ENCODE peak calls at places on chromosomes 7 and 10, in five cellular contexts. O is A549, E is lower leg skin, V is GM12878, A is transverse colon. P is an unnamed sample.

GRCh38 chr10:3180361-3180760 is 7.8 kb upstream of the PITRM1 start:
- DNase-seq in V (no peak), A (no peak), O (no peak), E (peak), P (no peak)

GRCh38 chr10:6505300-6505699 is 74.8 kb downstream of the PRKCQ start:
- DNase-seq in A (no peak), V (no peak), E (no peak), O (no peak), P (no peak)

GRCh38 chr7:67423058-67423457 is 426.4 kb downstream of the TYW1 start:
- DNase-seq in V (no peak), O (no peak), E (no peak), A (no peak), P (no peak)

GRCh38 chr10:61791216-61791615 is 110.3 kb upstream of the ARID5B start:
- DNase-seq in O (no peak), A (no peak), E (no peak), V (no peak), P (no peak)

GRCh38 chr7:67913604-67914003 is 917.0 kb downstream of the TYW1 start:
- DNase-seq in E (peak), O (no peak), A (no peak), V (no peak), P (no peak)

GRCh38 chr10:53904506-53905241 is 896.4 kb downstream of the PCDH15 start:
- DNase-seq in E (no peak), V (no peak), O (no peak), A (no peak), P (no peak)

GRCh38 chr10:46557319-46558140 is 1.1 kb upstream of the GPRIN2 start:
- DNase-seq in E (peak), A (peak), O (peak), V (no peak), P (peak)

GRCh38 chr7:151003572-151003971 is 12.8 kb downstream of the NOS3 start:
- DNase-seq in O (no peak), V (no peak), A (peak), E (no peak), P (no peak)

GRCh38 chr10:52615349-52615748 is 157.2 kb downstream of the MBL2 start:
- DNase-seq in E (no peak), A (no peak), O (no peak), V (no peak), P (no peak)

GRCh38 chr10:61410353-61410752 is 42.8 kb downstream of the TMEM26 start:
- DNase-seq in V (no peak), A (no peak), E (peak), O (no peak), P (no peak)

GRCh38 chr7:75687246-75688088 is 51.3 kb downstream of the HIP1 start:
- DNase-seq in A (no peak), O (no peak), E (peak), V (no peak), P (no peak)

GRCh38 chr7:45132708-45133320 is 21.3 kb upstream of the TBRG4 start:
- DNase-seq in E (no peak), O (no peak), V (no peak), A (no peak), P (no peak)

GRCh38 chr10:50498465-50498864 is 125.3 kb downstream of the SGMS1 start:
- DNase-seq in V (no peak), E (no peak), O (no peak), A (no peak), P (no peak)

GRCh38 chr7:149007615-149008014 is 20.7 kb downstream of the PDIA4 start:
- DNase-seq in V (no peak), O (no peak), A (no peak), E (no peak), P (no peak)

GRCh38 chr7:138919256-138919655 is 61.9 kb downstream of the KIAA1549 start:
- DNase-seq in A (no peak), E (no peak), V (no peak), O (no peak), P (no peak)

GRCh38 chr7:80439894-80440811 is 71.7 kb downstream of the GNAT3 start:
- DNase-seq in O (no peak), E (no peak), V (no peak), A (no peak), P (no peak)

GRCh38 chr10:80468002-80468401 is 13.9 kb downstream of the TSPAN14 start:
- DNase-seq in V (no peak), O (no peak), E (peak), A (peak), P (peak)
- TF ChIP-seq POLR2A in V (no peak), O (no peak), E (no peak), A (peak), P (no peak)

DNA sequence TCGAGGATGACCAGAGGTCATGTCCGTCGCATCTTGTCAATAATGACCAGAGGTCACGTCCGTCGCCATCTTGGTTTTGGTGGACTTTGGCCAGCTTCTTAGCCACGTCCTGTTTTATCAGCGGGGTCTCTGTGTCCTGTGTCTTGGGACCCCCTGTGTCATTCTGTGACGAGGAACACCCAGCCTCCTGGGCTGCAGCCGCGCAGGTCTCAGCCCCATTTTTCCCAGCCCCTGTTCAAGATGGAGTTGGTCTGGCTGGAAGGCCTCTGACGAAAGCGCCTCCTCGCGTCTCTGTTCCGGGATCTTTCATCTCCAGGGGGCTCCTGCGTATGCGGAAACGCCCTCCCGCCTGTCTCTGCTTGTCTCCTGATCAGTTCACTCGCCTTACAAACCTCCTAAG is 134.2 kb downstream of the ELFN1 start:
- DNase-seq in V (no peak), O (no peak), E (peak), A (no peak), P (no peak)
- H3K4me3 ChIP-seq in V (no peak), O (no peak), E (no peak), A (no peak), P (no peak)

DNA sequence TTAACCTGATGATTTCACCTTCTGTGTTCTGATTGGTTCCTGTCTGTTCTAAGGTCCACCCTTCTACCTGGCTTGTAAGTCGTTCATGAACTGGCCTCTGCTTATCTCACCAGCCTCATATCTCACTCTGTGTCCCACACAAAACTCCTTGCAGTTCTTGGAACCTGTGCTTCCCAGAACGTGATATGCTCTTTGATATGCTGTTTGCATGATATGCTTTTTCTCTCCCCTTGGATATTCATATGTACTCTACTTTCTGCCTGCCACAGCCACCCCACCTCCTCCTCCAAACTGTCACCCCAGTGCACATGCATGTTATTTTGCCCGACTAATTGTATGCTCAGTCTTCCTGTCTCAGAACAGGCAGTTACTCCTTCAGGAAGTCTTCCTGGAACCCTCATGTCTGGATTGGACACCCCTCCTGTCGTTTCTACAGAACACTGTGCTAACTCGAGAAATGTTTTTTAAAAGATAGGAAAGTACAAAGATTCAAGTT is 1.9 kb upstream of the ITPRIP start:
- DNase-seq in A (no peak), E (no peak), O (no peak), V (no peak), P (no peak)
- TF ChIP-seq POLR2A in A (no peak), E (no peak), O (no peak), V (no peak), P (no peak)

GRCh38 chr7:116223598-116223997 is 13.3 kb downstream of the TES start:
- DNase-seq in E (no peak), A (no peak), O (no peak), V (no peak), P (no peak)

GRCh38 chr7:116222501-116222900 is 12.2 kb downstream of the TES start:
- DNase-seq in A (no peak), O (no peak), V (no peak), E (no peak), P (no peak)

GRCh38 chr7:116226664-116227063 is 16.3 kb downstream of the TES start:
- DNase-seq in E (no peak), V (no peak), A (no peak), O (no peak), P (no peak)

GRCh38 chr7:116225860-116226259 is 15.5 kb downstream of the TES start:
- DNase-seq in V (no peak), A (no peak), O (no peak), E (no peak), P (no peak)

GRCh38 chr7:116224492-116225098 is 14.3 kb downstream of the TES start:
- DNase-seq in O (no peak), A (no peak), V (no peak), E (no peak), P (no peak)
- H3K4me3 ChIP-seq in O (no peak), A (no peak), V (peak), E (no peak), P (no peak)

P was measured in uterus.